ENCODE peak calls at places on chromosomes 7 and 10, in five cellular contexts. W is fibroblast of lung, L is dorsolateral prefrontal cortex, B is trophoblast cell, Z is OCI-LY7. R is an unnamed sample.

GRCh38 chr10:97676770-97677581 is 10.1 kb downstream of the AVPI1 start:
- DNase-seq in W (peak; percentile 48), L (no peak), B (peak; percentile 31), Z (peak; percentile 69), R (no peak)

GRCh38 chr10:30556189-30556588 is 73.4 kb downstream of the LYZL2 start:
- DNase-seq in W (no peak), L (no peak), B (no peak), Z (no peak), R (no peak)

GRCh38 chr10:123136221-123136805 is 543 bp downstream of the HMX3 start:
- DNase-seq in W (no peak), L (no peak), B (no peak), Z (no peak), R (no peak)

GRCh38 chr10:6667679-6668270 is 87.7 kb upstream of the PRKCQ start:
- DNase-seq in W (peak; percentile 25), L (peak; percentile 51), B (peak; percentile 9), Z (peak; percentile 49), R (peak; percentile 1)

GRCh38 chr10:11797847-11798633 is 25.1 kb upstream of the PROSER2 start:
- DNase-seq in W (no peak), L (no peak), B (no peak), Z (no peak), R (no peak)

GRCh38 chr10:132881186-132881920 is 61.0 kb downstream of the CFAP46 start:
- DNase-seq in W (no peak), L (no peak), B (no peak), Z (no peak), R (no peak)

GRCh38 chr7:8817448-8818036 is 384.1 kb downstream of the NXPH1 start:
- DNase-seq in W (no peak), L (no peak), B (no peak), Z (no peak), R (no peak)

GRCh38 chr7:69577221-69577620 is 21.1 kb upstream of the AUTS2 start:
- DNase-seq in W (peak; percentile 30), L (no peak), B (no peak), Z (peak; percentile 26), R (no peak)

GRCh38 chr10:107043461-107043860 is 121.0 kb downstream of the SORCS1 start:
- DNase-seq in W (no peak), L (no peak), B (no peak), Z (no peak), R (no peak)

GRCh38 chr7:30845426-30846135 is 66.1 kb upstream of the AQP1 start:
- DNase-seq in W (peak; percentile 57), L (no peak), B (no peak), Z (no peak), R (no peak)

GRCh38 chr7:158819571-158820203 is 9.6 kb downstream of the ESYT2 start:
- DNase-seq in W (no peak), L (no peak), B (no peak), Z (no peak), R (no peak)

GRCh38 chr10:95343573-95343972 is 52.8 kb upstream of the PDLIM1 start:
- DNase-seq in W (no peak), L (no peak), B (no peak), Z (no peak), R (no peak)
- H3K27ac ChIP-seq in W (no peak overlapping the region), L (no peak overlapping the region), B (no peak overlapping the region), Z (no peak overlapping the region), R (no peak overlapping the region)

GRCh38 chr7:5237286-5237685 is 45.5 kb upstream of the SLC29A4 start:
- DNase-seq in W (peak; percentile 39), L (peak; percentile 79), B (no peak), Z (no peak), R (peak; percentile 71)
- H3K27ac ChIP-seq in W (no peak overlapping the region), L (peak overlapping the region; percentile 47), B (no peak overlapping the region), Z (no peak overlapping the region), R (no peak overlapping the region)

DNA sequence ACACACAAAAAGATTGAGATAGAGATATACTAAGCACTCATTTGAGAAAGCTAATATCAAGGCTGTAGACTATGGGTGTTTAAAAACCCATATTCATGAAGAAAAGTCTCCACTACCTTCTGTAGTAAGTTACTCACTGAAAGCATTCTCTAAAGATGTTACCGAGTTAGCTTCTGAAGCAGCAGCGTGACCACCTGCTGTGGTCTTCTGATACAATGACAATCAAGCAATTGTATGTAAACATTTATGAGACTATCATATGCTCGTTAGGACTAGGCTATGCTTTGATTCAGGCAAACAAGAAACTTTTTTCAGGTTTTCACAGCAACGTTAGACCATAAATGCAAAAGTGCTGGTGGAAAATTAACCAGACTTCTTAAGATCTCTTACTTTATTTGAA is 11.2 kb downstream of the RHOBTB1 start:
- DNase-seq in W (no peak), L (no peak), B (no peak), Z (no peak), R (no peak)
- H3K27ac ChIP-seq in W (no peak overlapping the region), L (peak overlapping the region; percentile 9), B (no peak overlapping the region), Z (no peak overlapping the region), R (no peak overlapping the region)

GRCh38 chr7:133053321-133053891 is 28.5 kb downstream of the CHCHD3 start:
- DNase-seq in W (peak; percentile 99), L (no peak), B (peak; percentile 58), Z (no peak), R (no peak)

GRCh38 chr7:133056370-133057238 is 25.3 kb downstream of the CHCHD3 start:
- DNase-seq in W (no peak), L (no peak), B (no peak), Z (no peak), R (no peak)

GRCh38 chr7:133052826-133053225 is 29.1 kb downstream of the CHCHD3 start:
- DNase-seq in W (no peak), L (no peak), B (no peak), Z (no peak), R (no peak)

GRCh38 chr7:133052357-133052756 is 29.5 kb downstream of the CHCHD3 start:
- DNase-seq in W (peak; percentile 32), L (no peak), B (no peak), Z (no peak), R (no peak)

GRCh38 chr7:133054167-133054840 is 27.6 kb downstream of the CHCHD3 start:
- DNase-seq in W (peak; percentile 43), L (no peak), B (no peak), Z (no peak), R (no peak)
- H3K27ac ChIP-seq in W (peak overlapping the region; percentile 83), L (no peak overlapping the region), B (no peak overlapping the region), Z (no peak overlapping the region), R (no peak overlapping the region)

GRCh38 chr7:131039836-131040235 is 287.8 kb upstream of the MKLN1 start:
- DNase-seq in W (no peak), L (no peak), B (no peak), Z (no peak), R (no peak)
- H3K27ac ChIP-seq in W (peak overlapping the region; percentile 1), L (peak overlapping the region; percentile 60), B (no peak overlapping the region), Z (no peak overlapping the region), R (peak overlapping the region; percentile 35)

DNA sequence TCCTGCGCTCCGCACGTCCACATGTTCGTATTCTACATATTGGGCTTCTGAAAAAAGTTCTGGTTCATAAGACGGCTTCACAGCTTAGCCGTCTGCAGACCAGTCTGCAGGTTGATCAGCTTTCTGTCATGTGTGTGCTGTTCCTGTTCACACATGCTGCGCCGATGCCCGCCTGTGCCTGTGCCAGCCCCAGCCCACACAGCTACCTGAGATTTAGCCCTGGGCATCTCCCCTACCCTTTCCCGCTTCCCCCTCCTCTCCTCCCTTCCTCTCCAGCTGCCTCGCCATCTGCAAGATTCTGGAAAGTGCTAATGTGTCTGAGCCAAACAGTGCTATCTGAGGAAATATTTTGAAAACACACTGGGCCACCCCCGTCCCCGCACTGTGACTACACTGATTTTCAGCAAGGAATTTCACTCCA is 7.1 kb downstream of the CHST3 start:
- DNase-seq in W (no peak), L (peak; percentile 57), B (no peak), Z (no peak), R (peak; percentile 31)
- H3K27ac ChIP-seq in W (no peak overlapping the region), L (peak overlapping the region; percentile 99), B (no peak overlapping the region), Z (no peak overlapping the region), R (peak overlapping the region; percentile 97)

GRCh38 chr10:58475322-58476277 is 37.1 kb upstream of the BICC1 start:
- DNase-seq in W (peak; percentile 87), L (no peak), B (no peak), Z (no peak), R (no peak)

GRCh38 chr10:58477902-58478301 is 34.8 kb upstream of the BICC1 start:
- DNase-seq in W (no peak), L (no peak), B (no peak), Z (no peak), R (no peak)

GRCh38 chr10:58479016-58479415 is 33.7 kb upstream of the BICC1 start:
- DNase-seq in W (no peak), L (no peak), B (peak; percentile 51), Z (no peak), R (no peak)

GRCh38 chr10:58477122-58477521 is 35.5 kb upstream of the BICC1 start:
- DNase-seq in W (peak; percentile 92), L (no peak), B (no peak), Z (no peak), R (no peak)

DNA sequence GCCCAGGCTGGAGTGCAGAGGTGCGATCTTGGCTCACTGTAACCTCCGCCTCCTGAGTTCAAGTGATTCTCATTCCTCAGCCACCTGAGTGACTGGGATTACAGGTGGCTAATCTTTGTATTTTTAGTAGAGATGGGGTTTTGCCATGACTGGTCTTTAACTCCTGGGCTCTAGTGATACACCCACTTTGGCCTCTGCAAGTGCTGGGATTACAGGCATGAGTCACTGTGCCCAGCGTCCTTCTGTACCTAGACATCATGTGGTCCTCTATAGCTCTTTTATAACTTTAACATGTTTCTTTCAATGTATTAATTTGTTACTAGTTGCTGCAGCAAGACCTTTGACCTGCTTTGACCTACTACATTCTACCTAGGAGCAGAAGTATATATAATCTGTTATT is 38.7 kb upstream of the BICC1 start:
- DNase-seq in W (peak; percentile 58), L (no peak), B (no peak), Z (no peak), R (no peak)
- H3K27ac ChIP-seq in W (no peak overlapping the region), L (no peak overlapping the region), B (no peak overlapping the region), Z (no peak overlapping the region), R (no peak overlapping the region)

GRCh38 chr10:80506836-80507483 is 30.7 kb upstream of the SH2D4B start:
- DNase-seq in W (no peak), L (no peak), B (no peak), Z (no peak), R (no peak)

GRCh38 chr10:80509108-80509402 is 28.6 kb upstream of the SH2D4B start:
- DNase-seq in W (no peak), L (no peak), B (no peak), Z (no peak), R (no peak)

GRCh38 chr10:80507484-80507880 is 30.2 kb upstream of the SH2D4B start:
- DNase-seq in W (no peak), L (no peak), B (no peak), Z (no peak), R (no peak)

GRCh38 chr10:80511984-80512634 is 25.6 kb upstream of the SH2D4B start:
- DNase-seq in W (no peak), L (no peak), B (no peak), Z (no peak), R (no peak)

GRCh38 chr10:80509403-80510161 is 28.1 kb upstream of the SH2D4B start:
- DNase-seq in W (peak; percentile 90), L (no peak), B (peak; percentile 97), Z (no peak), R (no peak)
- H3K27ac ChIP-seq in W (peak overlapping the region; percentile 6), L (peak overlapping the region; percentile 31), B (peak overlapping the region; percentile 89), Z (no peak overlapping the region), R (peak overlapping the region; percentile 50)